ENCODE peak calls at places on chromosome X, in four cellular contexts. Y is breast epithelium, H is stomach, P is psoas muscle. N is an unnamed sample.

GRCh38 chrX:9707306-9708015 is 58.2 kb downstream of the GPR143 start:
- DNase-seq in Y (no peak), H (no peak), P (no peak), N (no peak)

GRCh38 chrX:9231491-9231890 is 197.6 kb upstream of the FAM9B start:
- DNase-seq in Y (no peak), H (no peak), P (no peak), N (no peak)

GRCh38 chrX:18961686-18962085 is 22.2 kb downstream of the PHKA2 start:
- DNase-seq in Y (no peak), H (no peak), P (no peak), N (no peak)

GRCh38 chrX:86436116-86436515 is 287.9 kb downstream of the DACH2 start:
- DNase-seq in Y (no peak), H (no peak), P (no peak), N (no peak)

GRCh38 chrX:2751291-2751690 is 549 bp upstream of the XG start:
- DNase-seq in Y (no peak), H (no peak), P (no peak), N (no peak)

GRCh38 chrX:37802028-37802427 is 22.2 kb downstream of the CYBB start:
- DNase-seq in Y (no peak), H (no peak), P (no peak), N (no peak)

GRCh38 chrX:69285881-69286545 is 120.8 kb upstream of the PJA1 start:
- DNase-seq in Y (peak; percentile 55), H (peak; percentile 67), P (peak; percentile 78), N (peak; percentile 90)

GRCh38 chrX:115929480-115929879 is 241.1 kb upstream of the AGTR2 start:
- DNase-seq in Y (no peak), H (no peak), P (no peak), N (no peak)

GRCh38 chrX:10016516-10017132 is 49.5 kb downstream of the CLDN34 start:
- DNase-seq in Y (no peak), H (no peak), P (no peak), N (no peak)

GRCh38 chrX:103293118-103293517 is 16.6 kb upstream of the TCEAL5 start:
- DNase-seq in Y (no peak), H (no peak), P (no peak), N (no peak)

GRCh38 chrX:46627700-46628405 is 54.3 kb downstream of the CHST7 start:
- DNase-seq in Y (no peak), H (no peak), P (peak; percentile 69), N (no peak)

GRCh38 chrX:22278375-22278774 is 5.7 kb downstream of the CBLL2 start:
- DNase-seq in Y (no peak), H (no peak), P (no peak), N (no peak)

GRCh38 chrX:30618160-30618765 is 35.0 kb upstream of the GK start:
- DNase-seq in Y (no peak), H (no peak), P (no peak), N (no peak)

GRCh38 chrX:11888421-11888820 is 130.4 kb downstream of the MSL3 start:
- DNase-seq in Y (no peak), H (no peak), P (no peak), N (no peak)

GRCh38 chrX:40054793-40055192 is 43.0 kb downstream of the BCOR start:
- DNase-seq in Y (no peak), H (no peak), P (no peak), N (no peak)

GRCh38 chrX:2589186-2590020 is 88.6 kb upstream of the DHRSX start:
- DNase-seq in Y (no peak), H (no peak), P (no peak), N (no peak)

GRCh38 chrX:51215266-51215665 is 117.4 kb upstream of the NUDT10 start:
- DNase-seq in Y (no peak), H (no peak), P (no peak), N (no peak)

GRCh38 chrX:149453911-149454820 is 50.9 kb downstream of the IDS start:
- DNase-seq in Y (no peak), H (no peak), P (no peak), N (no peak)

GRCh38 chrX:9662148-9662547 is 103.5 kb downstream of the GPR143 start:
- DNase-seq in Y (no peak), H (no peak), P (no peak), N (no peak)

GRCh38 chrX:47316276-47317025 is 53.9 kb upstream of the ZNF157 start:
- DNase-seq in Y (no peak), H (peak; percentile 32), P (no peak), N (no peak)

GRCh38 chrX:107747596-107748161 is 27.9 kb downstream of the TSC22D3 start:
- DNase-seq in Y (no peak), H (no peak), P (no peak), N (no peak)

GRCh38 chrX:87299563-87300160 is 217.9 kb upstream of the KLHL4 start:
- DNase-seq in Y (no peak), H (no peak), P (no peak), N (no peak)

GRCh38 chrX:99603076-99603814 is 806.8 kb downstream of the PCDH19 start:
- DNase-seq in Y (no peak), H (no peak), P (no peak), N (no peak)

GRCh38 chrX:17521871-17522693 is 147.1 kb downstream of the NHS start:
- DNase-seq in Y (no peak), H (no peak), P (no peak), N (no peak)

DNA sequence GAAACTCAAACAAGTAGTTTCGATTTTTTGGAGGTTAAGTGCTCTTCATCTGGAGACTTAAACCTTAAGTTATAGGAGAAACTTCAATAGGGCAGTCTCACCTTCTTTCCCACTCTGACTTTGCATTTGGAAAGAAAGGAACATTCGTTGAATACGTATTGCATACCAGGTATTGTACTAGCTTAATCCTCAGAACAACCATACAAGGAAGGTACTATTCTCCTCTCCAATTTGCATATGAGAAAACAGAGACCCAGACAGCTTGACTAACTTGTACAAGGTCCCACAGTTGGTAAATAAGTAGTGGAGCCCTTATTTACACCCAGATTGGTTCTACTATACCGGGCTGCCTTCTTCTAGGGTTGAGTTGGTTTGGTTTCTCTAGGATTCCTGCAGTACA is 32.6 kb downstream of the AMOT start:
- DNase-seq in Y (no peak), H (no peak), P (no peak), N (no peak)
- H3K27me3 ChIP-seq in Y (peaks cover 29% of the 10 kb centered on the region), H (no peaks in the 10 kb centered on the region), P (no peaks in the 10 kb centered on the region), N (peaks cover 6% of the 10 kb centered on the region)

DNA sequence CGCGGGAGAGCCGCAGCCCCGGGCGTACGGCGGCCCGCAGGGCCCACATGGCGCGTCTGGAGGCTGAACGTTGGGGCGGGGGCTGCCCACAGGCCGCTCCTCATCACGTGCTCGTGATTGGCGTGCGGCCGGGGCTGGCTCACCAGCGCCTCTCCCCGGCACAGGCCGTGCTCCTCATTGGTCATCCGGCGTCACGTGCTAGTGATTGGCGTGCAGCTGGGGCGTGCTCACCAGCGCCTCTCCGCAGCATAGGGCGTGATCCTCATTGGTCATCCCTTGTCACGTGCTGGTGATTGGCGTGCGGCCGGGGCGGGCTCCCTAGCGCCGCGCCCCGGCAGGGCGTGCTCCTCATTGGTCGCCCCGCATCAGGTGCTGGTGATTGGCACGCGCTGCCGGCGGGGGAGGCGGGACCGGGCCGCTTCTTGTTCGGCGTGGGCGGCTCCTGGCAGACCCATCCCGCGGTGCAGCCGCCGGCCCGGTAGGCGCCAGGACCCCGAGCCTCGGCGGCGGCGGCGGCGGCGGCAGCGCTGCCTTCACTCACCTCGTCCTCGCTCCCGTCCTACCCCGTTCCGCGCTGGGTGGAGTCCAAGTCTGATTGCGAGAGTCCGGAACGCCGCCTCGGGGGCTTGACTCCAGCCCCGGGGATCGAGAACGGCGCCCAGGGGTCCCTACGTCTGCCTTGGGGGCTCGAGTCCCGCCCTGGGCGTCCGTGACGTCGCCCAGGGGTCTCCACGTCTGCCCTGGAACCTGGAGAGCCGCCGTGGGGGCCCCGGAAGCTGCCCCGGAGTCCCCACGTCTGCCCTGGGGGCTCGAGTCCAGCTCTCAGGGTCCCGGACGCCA is at the start of gene GTPBP6:
- DNase-seq in Y (peak; percentile 100), H (peak; percentile 99), P (peak; percentile 100), N (peak; percentile 100)
- TF ChIP-seq CTCF in Y (no peak), H (no peak), P (peak; percentile 19), N (peak; percentile 7)

DNA sequence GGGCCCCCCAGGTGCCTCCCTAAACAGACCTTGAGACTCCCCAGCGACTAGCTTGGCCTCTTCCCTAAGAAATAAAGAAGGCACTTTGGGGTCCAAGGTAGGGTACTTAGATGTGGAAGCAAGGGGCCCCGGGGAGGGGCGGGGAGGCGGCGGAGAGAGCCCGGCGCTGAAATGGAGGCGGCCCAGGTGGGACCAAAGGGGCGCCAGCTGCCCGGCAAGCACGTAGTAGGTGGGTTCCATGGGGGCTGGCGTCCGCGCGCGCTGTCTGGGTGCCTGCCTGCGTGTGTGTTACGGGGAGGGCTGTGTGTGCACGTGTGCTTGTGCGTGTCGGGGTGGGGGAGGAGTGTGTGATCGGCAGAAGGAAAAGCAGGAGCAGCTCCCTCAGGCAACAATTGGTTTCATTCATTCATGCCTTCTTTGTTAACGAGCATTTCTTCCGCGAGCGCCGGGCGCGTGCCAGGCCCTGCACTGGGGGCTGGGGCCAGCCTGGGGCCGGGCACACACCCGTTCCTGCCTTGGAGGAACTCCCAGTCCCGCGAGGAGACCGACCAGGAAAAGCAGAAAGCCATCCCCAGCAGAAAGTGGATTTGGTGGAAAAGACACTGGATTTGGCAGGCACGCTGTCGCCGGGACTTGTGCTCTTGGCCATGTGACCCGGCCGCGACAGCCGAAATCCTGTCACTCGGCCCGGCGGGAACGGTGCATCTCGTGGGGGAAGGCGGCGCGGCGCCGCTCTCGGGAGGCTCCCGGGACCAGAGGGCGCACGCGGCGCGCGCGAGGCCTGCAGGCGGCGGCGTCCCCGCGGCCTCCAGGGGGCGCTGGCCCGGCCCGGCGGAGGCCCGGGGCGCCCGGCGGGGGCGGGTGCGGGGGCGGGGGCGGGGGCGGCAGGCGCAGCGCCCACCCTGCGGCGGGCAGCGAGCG is 3.3 kb upstream of the DUSP9 start:
- DNase-seq in Y (no peak), H (no peak), P (no peak), N (no peak)
- H3K27me3 ChIP-seq in Y (peaks cover 95% of the 10 kb centered on the region), H (peaks cover 29% of the 10 kb centered on the region), P (no peaks in the 10 kb centered on the region), N (no peaks in the 10 kb centered on the region)

DNA sequence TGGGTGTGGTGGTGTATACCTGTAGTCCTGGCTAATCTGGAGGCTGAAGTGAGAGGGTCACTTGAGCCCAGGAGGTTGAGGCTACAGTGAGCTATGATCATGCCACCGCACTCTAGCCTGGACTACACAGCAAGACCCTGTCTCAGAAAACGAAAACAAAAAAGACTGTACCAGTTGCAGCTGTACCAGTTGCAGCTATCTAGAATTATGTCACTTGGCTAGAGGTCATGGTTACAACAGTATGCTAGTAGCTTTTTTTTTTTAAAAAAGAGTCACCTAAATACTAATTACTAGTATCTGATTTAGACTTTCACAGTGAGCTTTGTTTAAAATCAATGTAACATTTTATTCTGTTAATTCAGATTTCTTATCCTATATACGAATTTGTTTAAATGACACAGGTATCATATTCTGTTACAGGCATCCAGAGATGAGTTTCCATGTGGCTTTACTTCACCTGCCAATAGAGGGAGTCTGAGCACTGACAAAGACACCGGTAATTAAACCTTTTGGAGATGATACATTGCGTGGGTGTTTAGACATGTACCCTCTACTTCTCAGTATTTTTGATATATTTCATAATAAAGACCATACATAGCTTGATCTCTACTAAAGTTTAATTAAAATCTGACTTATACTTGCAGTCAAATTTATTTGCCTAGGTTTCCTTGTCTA is 100.2 kb upstream of the IL13RA1 start:
- DNase-seq in Y (no peak), H (no peak), P (no peak), N (no peak)
- TF ChIP-seq CTCF in Y (no peak), H (no peak), P (peak; percentile 44), N (no peak)

GRCh38 chrX:152945021-152945979 is 47.4 kb downstream of the ZNF185 start:
- DNase-seq in Y (no peak), H (no peak), P (no peak), N (no peak)
- H3K27me3 ChIP-seq in Y (peaks cover 36% of the 10 kb centered on the region), H (no peaks in the 10 kb centered on the region), P (no peaks in the 10 kb centered on the region), N (no peaks in the 10 kb centered on the region)

N was measured in pancreas.